ENCODE peak calls at places on chromosome 21, in six cellular contexts. E is bronchial epithelial cell, U is GM10248, J is fibroblast of the aortic adventitia, I is endothelial cell, A is nephron progenitor cell. H is an unnamed sample.
A peak's percentile ranks its signal among the peaks of the same experiment; 100 is the strongest.

GRCh38 chr21:42216726-42217572 is 2.0 kb upstream of the ABCG1 start:
- DNase-seq in I (no peak), U (no peak), J (no peak), A (no peak), E (no peak), H (no peak)

GRCh38 chr21:32021319-32022027 is 148.7 kb downstream of the HUNK start:
- DNase-seq in A (no peak), U (no peak), I (no peak), J (no peak), E (no peak), H (no peak)

GRCh38 chr21:39182484-39183271 is 573 bp downstream of the PSMG1 start:
- DNase-seq in A (no peak), U (no peak), J (peak; percentile 33), E (no peak), I (peak; percentile 27), H (peak; percentile 6)

GRCh38 chr21:29477941-29478340 is 179.2 kb downstream of the BACH1 start:
- DNase-seq in E (peak; percentile 40), J (peak; percentile 71), I (no peak), U (no peak), A (no peak), H (no peak)

GRCh38 chr21:31403596-31404333 is 59.7 kb upstream of the TIAM1 start:
- DNase-seq in I (no peak), U (no peak), E (no peak), J (no peak), A (peak; percentile 31), H (no peak)

GRCh38 chr21:31408306-31409088 is 64.4 kb upstream of the TIAM1 start:
- DNase-seq in E (no peak), U (no peak), J (no peak), A (no peak), I (no peak), H (no peak)

GRCh38 chr21:32335601-32336575 is 37.2 kb downstream of the MRAP start:
- DNase-seq in A (no peak), U (no peak), E (no peak), J (no peak), I (no peak), H (no peak)

GRCh38 chr21:29730281-29730680 is 209.5 kb downstream of the GRIK1 start:
- DNase-seq in J (peak; percentile 40), A (no peak), I (no peak), U (no peak), E (no peak), H (no peak)

GRCh38 chr21:33801424-33802405 is 113.9 kb downstream of the ATP5PO start:
- DNase-seq in U (no peak), E (peak; percentile 99), A (no peak), J (peak; percentile 26), I (no peak), H (peak; percentile 54)

GRCh38 chr21:16978309-16978895 is 534.4 kb upstream of the CXADR start:
- DNase-seq in U (no peak), A (no peak), J (no peak), I (no peak), E (no peak), H (no peak)

GRCh38 chr21:15729674-15730483 is at the start of gene USP25:
- DNase-seq in J (peak; percentile 61), E (peak; percentile 49), A (peak; percentile 89), I (peak; percentile 87), U (peak; percentile 95), H (peak; percentile 74)

GRCh38 chr21:33115586-33116541 is 45.9 kb downstream of the OLIG1 start:
- DNase-seq in E (no peak), A (no peak), J (no peak), I (no peak), U (no peak), H (no peak)

GRCh38 chr21:38989745-38990423 is 184.2 kb downstream of the ETS2 start:
- DNase-seq in J (peak; percentile 92), A (peak; percentile 64), U (no peak), E (peak; percentile 91), I (no peak), H (no peak)

GRCh38 chr21:39567180-39567972 is 45.4 kb upstream of the B3GALT5 start:
- DNase-seq in J (no peak), U (no peak), E (no peak), I (no peak), A (no peak), H (no peak)

GRCh38 chr21:15967661-15968060 is 237.9 kb downstream of the USP25 start:
- DNase-seq in E (peak; percentile 45), U (no peak), I (no peak), J (no peak), A (no peak), H (no peak)

GRCh38 chr21:38793060-38793459 is 12.7 kb upstream of the ETS2 start:
- DNase-seq in A (no peak), J (no peak), E (no peak), U (no peak), I (no peak), H (no peak)

GRCh38 chr21:33458861-33459260 is 20.9 kb downstream of the TMEM50B start:
- DNase-seq in I (no peak), J (no peak), A (no peak), E (no peak), U (no peak), H (no peak)

GRCh38 chr21:28150778-28151177 is 841.9 kb downstream of the LTN1 start:
- DNase-seq in I (no peak), U (no peak), A (no peak), J (no peak), E (no peak), H (no peak)

GRCh38 chr21:31293986-31294385 is 50.1 kb downstream of the TIAM1 start:
- DNase-seq in I (no peak), E (peak; percentile 91), A (no peak), U (no peak), J (peak; percentile 89), H (peak; percentile 46)

GRCh38 chr21:21232320-21232719 is 234.1 kb downstream of the NCAM2 start:
- DNase-seq in E (peak; percentile 9), A (peak; percentile 4), J (peak; percentile 77), U (no peak), I (peak; percentile 9), H (no peak)
- TF ChIP-seq CTCF in E (no peak), A (peak; percentile 32), J (peak; percentile 59), U (no peak), I (peak; percentile 51), H (no peak)

GRCh38 chr21:43315244-43316137 is 111.4 kb downstream of the SIK1 start:
- DNase-seq in U (no peak), A (no peak), E (no peak), I (no peak), J (no peak), H (no peak)
- TF ChIP-seq CTCF in U (peak; percentile 16), A (no peak), E (peak; percentile 6), I (no peak), J (peak; percentile 2), H (no peak)

GRCh38 chr21:25350056-25350455 is 257.2 kb downstream of the MRPL39 start:
- DNase-seq in U (peak; percentile 20), J (peak; percentile 66), E (no peak), I (peak; percentile 31), A (peak; percentile 28), H (no peak)
- TF ChIP-seq CTCF in U (peak; percentile 38), J (peak; percentile 74), E (peak; percentile 5), I (peak; percentile 60), A (peak; percentile 38), H (no peak)

GRCh38 chr21:26965567-26966359 is 1.1 kb downstream of the ADAMTS5 start:
- DNase-seq in J (peak; percentile 46), U (peak; percentile 11), A (peak; percentile 73), I (peak; percentile 72), E (no peak), H (no peak)
- TF ChIP-seq CTCF in J (peak; percentile 49), U (no peak), A (peak; percentile 46), I (peak; percentile 7), E (peak; percentile 45), H (no peak)

GRCh38 chr21:41183575-41183974 is 15.6 kb downstream of the BACE2 start:
- DNase-seq in J (peak; percentile 13), A (no peak), E (no peak), U (no peak), I (no peak), H (no peak)
- TF ChIP-seq CTCF in J (no peak), A (no peak), E (no peak), U (no peak), I (no peak), H (no peak)

DNA sequence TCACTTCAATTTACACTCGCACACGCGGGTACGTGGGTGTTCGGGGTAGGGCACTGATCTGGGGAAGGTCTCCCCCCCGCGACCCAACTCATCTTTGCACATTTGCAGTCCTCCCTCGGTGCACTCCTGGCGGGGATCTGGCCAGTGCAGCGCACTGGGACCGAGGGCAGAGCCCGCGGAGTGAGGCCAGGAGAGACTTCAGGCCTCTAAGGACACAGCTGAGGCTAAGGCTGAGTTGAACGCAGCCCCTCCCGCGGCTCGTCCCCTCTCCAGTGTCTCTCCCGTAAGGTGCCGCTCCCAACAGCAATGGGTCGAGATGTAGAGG is 939 bp upstream of the NCAM2 start:
- DNase-seq in A (peak; percentile 20), U (no peak), E (no peak), J (no peak), I (no peak), H (no peak)
- TF ChIP-seq CTCF in A (no peak), U (no peak), E (no peak), J (no peak), I (no peak), H (no peak)

GRCh38 chr21:37658994-37659458 is 257.2 kb downstream of the KCNJ6 start:
- DNase-seq in U (no peak), E (peak; percentile 95), I (no peak), J (peak; percentile 83), A (no peak), H (no peak)
- TF ChIP-seq CTCF in U (no peak), E (peak; percentile 42), I (no peak), J (peak; percentile 53), A (no peak), H (no peak)

GRCh38 chr21:45921917-45922316 is 59.7 kb upstream of the COL6A1 start:
- DNase-seq in U (no peak), I (no peak), J (no peak), E (no peak), A (no peak), H (no peak)
- TF ChIP-seq CTCF in U (no peak), I (no peak), J (no peak), E (no peak), A (no peak), H (no peak)

GRCh38 chr21:35561076-35561475 is 499.2 kb downstream of the SETD4 start:
- DNase-seq in A (no peak), J (no peak), I (no peak), E (no peak), U (no peak), H (no peak)
- TF ChIP-seq CTCF in A (no peak), J (no peak), I (no peak), E (no peak), U (no peak), H (no peak)

GRCh38 chr21:45292399-45293213 is 4.9 kb upstream of the POFUT2 start:
- DNase-seq in A (peak; percentile 89), I (peak; percentile 89), J (peak; percentile 84), E (peak; percentile 33), U (peak; percentile 84), H (peak; percentile 83)
- TF ChIP-seq CTCF in A (peak; percentile 99), I (peak; percentile 65), J (peak; percentile 98), E (peak; percentile 96), U (peak; percentile 93), H (peak; percentile 90)